ENCODE peak calls at places on chromosomes 6 and 20, in five cellular contexts. S is GM12891, E is lower leg skin, G is A549, Q is HCT116. Y is an unnamed sample.

GRCh38 chr20:1894471-1894950 is 696 bp upstream of the SIRPA start:
- DNase-seq in G (peak), Q (no peak), S (peak), E (no peak), Y (peak)

GRCh38 chr6:149201068-149201655 is 116.3 kb upstream of the TAB2 start:
- DNase-seq in G (no peak), Q (no peak), E (no peak), S (no peak), Y (peak)

GRCh38 chr6:155341130-155341828 is 27.0 kb upstream of the TFB1M start:
- DNase-seq in G (no peak), E (no peak), S (no peak), Q (no peak), Y (no peak)

GRCh38 chr6:25150031-25150430 is 129.1 kb upstream of the CARMIL1 start:
- DNase-seq in S (no peak), E (no peak), G (no peak), Q (no peak), Y (no peak)

GRCh38 chr20:4894981-4895381 is 106.3 kb downstream of the SLC23A2 start:
- DNase-seq in G (no peak), Q (no peak), E (no peak), S (no peak), Y (no peak)

GRCh38 chr6:2209226-2209809 is 36.1 kb downstream of the GMDS start:
- DNase-seq in S (no peak), G (no peak), E (no peak), Q (peak), Y (peak)

GRCh38 chr6:36028088-36028886 is 679 bp downstream of the MAPK14 start:
- DNase-seq in E (peak), Q (no peak), S (no peak), G (no peak), Y (peak)

GRCh38 chr6:142885182-142885867 is 59.7 kb downstream of the HIVEP2 start:
- DNase-seq in Q (peak), S (no peak), E (no peak), G (peak), Y (peak)

GRCh38 chr6:140101818-140102217 is 727.4 kb upstream of the CITED2 start:
- DNase-seq in S (no peak), Q (no peak), E (no peak), G (no peak), Y (no peak)

GRCh38 chr6:146785001-146785585 is 186.3 kb downstream of the ADGB start:
- DNase-seq in S (no peak), E (no peak), Q (peak), G (peak), Y (peak)

GRCh38 chr6:106077881-106078280 is 8.3 kb upstream of the PRDM1 start:
- DNase-seq in G (no peak), Q (no peak), S (no peak), E (no peak), Y (no peak)

GRCh38 chr6:149248688-149249369 is 68.7 kb upstream of the TAB2 start:
- DNase-seq in Q (peak), G (no peak), S (no peak), E (no peak), Y (no peak)

GRCh38 chr6:1770435-1770843 is 160.7 kb downstream of the FOXC1 start:
- DNase-seq in Q (no peak), G (no peak), E (no peak), S (no peak), Y (no peak)

GRCh38 chr6:39818695-39819094 is 26.5 kb downstream of the DAAM2 start:
- DNase-seq in S (no peak), Q (no peak), G (no peak), E (no peak), Y (no peak)

GRCh38 chr20:341682-342081 is 5.2 kb upstream of the NRSN2 start:
- DNase-seq in S (no peak), Q (peak), G (no peak), E (no peak), Y (no peak)

GRCh38 chr6:166023273-166023989 is 144.2 kb downstream of the TBXT start:
- DNase-seq in Q (no peak), G (no peak), S (no peak), E (no peak), Y (no peak)

GRCh38 chr6:142014515-142014914 is 118.2 kb upstream of the GJE1 start:
- DNase-seq in Q (peak), S (no peak), E (no peak), G (peak), Y (no peak)

GRCh38 chr20:21832442-21833152 is 127.1 kb downstream of the PAX1 start:
- DNase-seq in Q (no peak), S (no peak), G (no peak), E (no peak), Y (no peak)

DNA sequence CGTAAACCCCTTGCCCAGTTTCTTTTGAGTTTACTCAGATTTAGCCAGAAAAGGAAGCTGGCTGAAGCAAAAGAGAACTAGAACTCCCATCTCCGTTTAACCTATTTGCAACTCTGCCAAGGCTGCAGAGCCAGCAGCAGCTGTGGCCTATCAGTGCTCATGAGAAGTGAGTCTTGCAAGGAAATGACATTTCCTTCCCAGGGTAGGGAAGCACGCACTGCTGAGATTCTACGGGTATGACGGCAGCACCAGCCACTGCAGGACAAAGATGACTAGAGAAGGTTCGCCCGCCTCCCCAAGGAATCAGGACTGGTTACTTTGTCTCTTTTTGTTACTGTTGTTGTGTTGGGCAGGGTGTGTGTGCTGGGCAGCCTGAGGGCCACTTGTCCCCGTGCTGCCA is 47.6 kb downstream of the PPP1R3G start:
- DNase-seq in E (peak), G (no peak), Q (no peak), S (no peak), Y (peak)
- TF ChIP-seq POLR2A in E (no peak), G (no peak), Q (no peak), S (no peak), Y (no peak)

GRCh38 chr20:64078934-64079272 is 415 bp downstream of the RGS19 start:
- DNase-seq in S (no peak), G (no peak), Q (no peak), E (no peak), Y (no peak)

GRCh38 chr20:64081620-64081964 is 1.7 kb downstream of the OPRL1 start:
- DNase-seq in G (no peak), S (no peak), Q (no peak), E (no peak), Y (no peak)

GRCh38 chr20:64079273-64080012 is at the start of gene RGS19:
- DNase-seq in E (peak), Q (no peak), S (peak), G (no peak), Y (peak)

GRCh38 chr20:64080813-64081619 is 1.1 kb downstream of the OPRL1 start:
- DNase-seq in E (no peak), S (no peak), G (no peak), Q (no peak), Y (no peak)

GRCh38 chr20:64080013-64080812 is at the start of gene OPRL1:
- DNase-seq in G (no peak), Q (no peak), S (peak), E (no peak), Y (no peak)
- TF ChIP-seq POLR2A in G (no peak), Q (no peak), S (no peak), E (no peak), Y (no peak)

GRCh38 chr20:52859156-52859887 is 112.8 kb upstream of the TSHZ2 start:
- DNase-seq in E (no peak), G (no peak), Q (no peak), S (no peak), Y (peak)
- TF ChIP-seq POLR2A in E (no peak), G (no peak), Q (no peak), S (no peak), Y (no peak)

GRCh38 chr6:6892706-6893601 is 214.8 kb upstream of the RREB1 start:
- DNase-seq in E (no peak), Q (no peak), S (no peak), G (no peak), Y (no peak)
- TF ChIP-seq POLR2A in E (no peak), Q (no peak), S (no peak), G (no peak), Y (no peak)

GRCh38 chr20:46990017-46990810 is 95.6 kb downstream of the EYA2 start:
- DNase-seq in G (no peak), Q (no peak), S (no peak), E (peak), Y (peak)
- TF ChIP-seq POLR2A in G (no peak), Q (no peak), S (no peak), E (no peak), Y (no peak)

DNA sequence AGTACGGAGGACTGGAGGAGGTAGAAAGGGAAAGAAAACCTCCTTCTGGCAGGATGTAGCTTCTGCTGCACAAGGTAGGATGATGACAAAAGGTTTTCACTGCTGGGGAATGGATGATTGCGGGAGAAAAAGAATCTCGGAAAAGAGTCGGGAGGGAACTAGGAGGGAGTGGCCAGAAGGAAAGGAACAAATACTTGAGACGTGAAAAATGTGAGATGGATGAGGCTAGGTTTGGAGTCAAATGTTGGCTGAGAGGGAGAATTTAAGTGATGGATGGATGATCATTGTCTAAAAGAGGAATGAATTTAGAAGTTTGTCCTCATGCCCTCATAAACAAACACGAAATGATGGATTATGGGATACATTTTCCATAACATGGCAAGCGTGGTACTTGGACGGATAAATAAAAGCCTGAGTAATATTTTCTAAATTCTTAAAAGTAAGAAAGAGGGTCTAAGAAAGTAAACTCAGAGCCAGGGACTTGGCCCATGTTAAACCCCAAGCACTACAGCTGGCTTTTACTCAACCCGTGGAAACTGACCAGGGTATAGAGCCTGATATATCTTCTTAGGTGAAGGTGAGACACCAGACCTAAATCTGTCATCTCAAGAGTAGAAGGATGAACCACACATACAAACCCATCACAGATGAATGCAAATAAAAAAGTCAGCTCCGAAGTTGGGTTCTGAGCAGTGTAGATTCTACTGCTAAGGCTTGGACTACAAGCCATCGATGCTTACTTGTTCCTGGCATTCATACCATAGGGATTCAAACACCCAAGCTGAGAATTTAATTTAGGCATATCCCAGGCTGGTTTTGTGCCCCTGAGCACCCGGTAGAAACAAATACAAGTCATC is 72.4 kb downstream of the HFE start:
- DNase-seq in S (no peak), G (no peak), Q (no peak), E (no peak), Y (no peak)
- TF ChIP-seq POLR2A in S (no peak), G (no peak), Q (no peak), E (no peak), Y (no peak)